ENCODE peak calls at places on chromosomes 1 and 21, in four cellular contexts. N, U, P and G are unnamed samples.

GRCh38 chr1:235745448-235746136 is 96.0 kb upstream of the GNG4 start:
- DNase-seq in N (no peak), U (no peak), P (peak), G (no peak)

GRCh38 chr1:72284398-72285073 is 2.2 kb upstream of the NEGR1 start:
- DNase-seq in N (peak), U (peak), P (peak), G (peak)

GRCh38 chr1:75937034-75937433 is 4.8 kb upstream of the ASB17 start:
- DNase-seq in N (no peak), U (peak), P (peak), G (no peak)

GRCh38 chr1:206875752-206876380 is 10.4 kb downstream of the IL20 start:
- DNase-seq in N (no peak), U (no peak), P (no peak), G (no peak)

GRCh38 chr21:36135391-36136094 is 664 bp downstream of the CBR3 start:
- DNase-seq in N (peak), U (peak), P (peak), G (peak)

GRCh38 chr1:241900381-241900780 is 52.4 kb downstream of the EXO1 start:
- DNase-seq in N (no peak), U (no peak), P (no peak), G (no peak)

GRCh38 chr1:31244326-31244725 is 4.6 kb upstream of the NKAIN1 start:
- DNase-seq in N (no peak), U (peak), P (no peak), G (no peak)

GRCh38 chr1:101122452-101123166 is 97.0 kb upstream of the DPH5 start:
- DNase-seq in N (no peak), U (no peak), P (no peak), G (no peak)

GRCh38 chr1:230747139-230747730 is at the start of gene CAPN9:
- DNase-seq in N (no peak), U (no peak), P (no peak), G (no peak)

GRCh38 chr21:45996311-45997204 is 15.0 kb downstream of the COL6A1 start:
- DNase-seq in N (peak), U (no peak), P (no peak), G (peak)

GRCh38 chr1:160362168-160362941 is 4.5 kb upstream of the NHLH1 start:
- DNase-seq in N (no peak), U (no peak), P (peak), G (no peak)

GRCh38 chr21:14766241-14766640 is 220.1 kb upstream of the SAMSN1 start:
- DNase-seq in N (no peak), U (no peak), P (no peak), G (no peak)

GRCh38 chr1:223133301-223133823 is 9.7 kb downstream of the TLR5 start:
- DNase-seq in N (no peak), U (no peak), P (no peak), G (no peak)

GRCh38 chr1:2258996-2259395 is 30.9 kb downstream of the SKI start:
- DNase-seq in N (no peak), U (no peak), P (no peak), G (no peak)

GRCh38 chr1:89905391-89906058 is 84.7 kb downstream of the LRRC8D start:
- DNase-seq in N (no peak), U (peak), P (no peak), G (no peak)

GRCh38 chr1:234261545-234261944 is 111.7 kb upstream of the COA6 start:
- DNase-seq in N (no peak), U (no peak), P (no peak), G (no peak)

GRCh38 chr1:219555802-219556201 is 57.1 kb downstream of the ZC3H11B start:
- DNase-seq in N (no peak), U (peak), P (peak), G (no peak)

GRCh38 chr1:167263344-167263743 is 42.7 kb downstream of the POU2F1 start:
- DNase-seq in N (no peak), U (no peak), P (no peak), G (no peak)

GRCh38 chr1:157739229-157739901 is 37.6 kb downstream of the FCRL2 start:
- DNase-seq in N (no peak), U (no peak), P (no peak), G (no peak)

GRCh38 chr1:67688526-67689219 is 3.7 kb downstream of the GADD45A start:
- DNase-seq in N (no peak), U (no peak), P (no peak), G (peak)

GRCh38 chr1:53316058-53316741 is 11.7 kb downstream of the LRP8 start:
- DNase-seq in N (peak), U (no peak), P (no peak), G (peak)

GRCh38 chr1:115065021-115065420 is 24.3 kb downstream of the TSPAN2 start:
- DNase-seq in N (no peak), U (no peak), P (no peak), G (no peak)

GRCh38 chr1:109880961-109881894 is 29.4 kb upstream of the CSF1 start:
- DNase-seq in N (no peak), U (no peak), P (no peak), G (no peak)

GRCh38 chr1:192153276-192153675 is 5.0 kb upstream of the RGS18 start:
- DNase-seq in N (no peak), U (no peak), P (peak), G (no peak)

GRCh38 chr1:156160744-156161181 is 7.4 kb downstream of the SEMA4A start:
- DNase-seq in N (peak), U (peak), P (peak), G (peak)

GRCh38 chr1:81391100-81391828 is 409.5 kb upstream of the ADGRL2 start:
- DNase-seq in N (no peak), U (no peak), P (peak), G (no peak)

GRCh38 chr1:40703316-40703715 is 11.8 kb downstream of the NFYC start:
- DNase-seq in N (no peak), U (peak), P (peak), G (no peak)

GRCh38 chr1:9763914-9764313 is 59.9 kb downstream of the CLSTN1 start:
- DNase-seq in N (no peak), U (no peak), P (no peak), G (no peak)

GRCh38 chr1:179856286-179856685 is 21.3 kb downstream of the TOR1AIP2 start:
- DNase-seq in N (no peak), U (no peak), P (no peak), G (no peak)

GRCh38 chr21:34333150-34333739 is 30.6 kb upstream of the KCNE2 start:
- DNase-seq in N (no peak), U (no peak), P (no peak), G (no peak)

GRCh38 chr21:34335316-34335715 is 28.5 kb upstream of the KCNE2 start:
- DNase-seq in N (no peak), U (peak), P (no peak), G (no peak)

GRCh38 chr21:34330055-34330454 is 33.8 kb upstream of the KCNE2 start:
- DNase-seq in N (no peak), U (no peak), P (no peak), G (no peak)
- TF ChIP-seq CTCF in N (no peak), U (no peak), P (no peak), G (no peak)

GRCh38 chr1:181583598-181583997 is 100.3 kb downstream of the CACNA1E start:
- DNase-seq in N (no peak), U (no peak), P (no peak), G (no peak)
- TF ChIP-seq CTCF in N (peak), U (no peak), P (no peak), G (peak)

GRCh38 chr1:203733009-203733863 is 31.7 kb upstream of the LAX1 start:
- DNase-seq in N (no peak), U (no peak), P (no peak), G (no peak)
- TF ChIP-seq CTCF in N (no peak), U (no peak), P (no peak), G (no peak)

DNA sequence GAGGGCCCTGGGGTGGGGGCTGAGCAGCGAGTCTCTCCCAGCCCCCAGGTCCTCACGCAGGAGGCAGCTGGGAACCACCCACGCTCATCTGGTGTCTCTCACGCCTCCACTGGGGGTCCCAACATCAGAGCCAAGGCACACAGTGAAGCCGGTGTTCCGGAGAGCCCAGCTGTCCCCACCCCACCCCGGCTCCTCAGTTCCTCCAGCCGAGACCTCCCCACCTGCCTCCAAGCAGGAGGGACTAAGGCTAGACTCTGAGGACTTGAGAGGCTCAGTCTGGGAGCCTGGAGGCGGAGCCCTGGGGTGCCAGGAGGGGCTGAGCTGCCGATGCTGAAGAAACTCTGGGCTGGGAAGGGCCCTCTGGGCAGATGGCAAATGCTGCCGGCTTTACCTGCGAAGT is 1.6 kb upstream of the HPCA start:
- DNase-seq in N (no peak), U (no peak), P (no peak), G (no peak)
- TF ChIP-seq CTCF in N (no peak), U (no peak), P (no peak), G (no peak)

GRCh38 chr1:24743404-24744211 is 1.6 kb upstream of the CLIC4 start:
- DNase-seq in N (no peak), U (peak), P (peak), G (no peak)
- TF ChIP-seq CTCF in N (no peak), U (no peak), P (no peak), G (no peak)

GRCh38 chr1:229454056-229454455 is 20.2 kb upstream of the ACTA1 start:
- DNase-seq in N (no peak), U (no peak), P (no peak), G (no peak)

GRCh38 chr1:229457436-229457835 is 23.5 kb upstream of the ACTA1 start:
- DNase-seq in N (no peak), U (no peak), P (no peak), G (no peak)

GRCh38 chr1:229459815-229460214 is 25.9 kb upstream of the ACTA1 start:
- DNase-seq in N (no peak), U (no peak), P (no peak), G (no peak)

GRCh38 chr1:229452956-229453801 is 19.3 kb upstream of the ACTA1 start:
- DNase-seq in N (no peak), U (peak), P (peak), G (no peak)

GRCh38 chr1:229456016-229456415 is 22.1 kb upstream of the ACTA1 start:
- DNase-seq in N (no peak), U (peak), P (peak), G (no peak)
- TF ChIP-seq CTCF in N (no peak), U (no peak), P (no peak), G (no peak)